ENCODE peak calls at places on chromosomes 12 and 14, in eight cellular contexts. D, T, B, J, U, Z, Y and G are unnamed samples. For H3K27me3 and H3K36me3, the result is how much of the 10 kb centered on the place peaks cover.

GRCh38 chr12:92915365-92915764 is 13.7 kb downstream of the EEA1 start:
- DNase-seq in Y (no peak), U (no peak), J (no peak), Z (no peak), D (no peak), B (no peak), T (no peak), G (no peak)

GRCh38 chr14:104687601-104688504 is 1.6 kb upstream of the INF2 start:
- DNase-seq in B (no peak), J (peak), T (peak), U (peak), D (no peak), Y (no peak), Z (peak), G (peak)

GRCh38 chr12:89373772-89374572 is 21.7 kb upstream of the DUSP6 start:
- DNase-seq in J (no peak), D (no peak), U (no peak), Y (no peak), Z (no peak), T (peak), B (no peak), G (no peak)

GRCh38 chr12:49784756-49785409 is 43.3 kb downstream of the NCKAP5L start:
- DNase-seq in J (no peak), T (no peak), B (no peak), Z (no peak), Y (no peak), U (no peak), D (no peak), G (no peak)

GRCh38 chr12:32497864-32498263 is 98.5 kb downstream of the FGD4 start:
- DNase-seq in Y (no peak), T (no peak), U (no peak), D (no peak), B (no peak), Z (no peak), J (no peak), G (no peak)

GRCh38 chr14:102776761-102777710 is at the start of gene TRAF3:
- DNase-seq in Y (peak), T (no peak), J (peak), D (peak), U (peak), B (peak), Z (peak), G (peak)

GRCh38 chr12:604956-605355 is 58.3 kb downstream of the NINJ2 start:
- DNase-seq in D (no peak), U (no peak), Z (no peak), T (no peak), B (no peak), Y (no peak), J (no peak), G (no peak)

GRCh38 chr14:31024577-31025334 is 693 bp upstream of the AP4S1 start:
- DNase-seq in Y (no peak), D (no peak), T (no peak), U (no peak), J (no peak), Z (no peak), B (no peak), G (no peak)

GRCh38 chr12:27034607-27035293 is 12.4 kb downstream of the MED21 start:
- DNase-seq in T (no peak), D (no peak), U (no peak), J (no peak), B (no peak), Y (peak), Z (no peak), G (no peak)

GRCh38 chr12:126547905-126548304 is 1482.7 kb downstream of the AACS start:
- DNase-seq in J (no peak), Y (no peak), T (no peak), Z (no peak), D (no peak), U (no peak), B (no peak), G (no peak)

GRCh38 chr12:46154221-46154975 is 114.4 kb downstream of the SLC38A1 start:
- DNase-seq in B (no peak), J (no peak), Z (no peak), U (no peak), T (no peak), Y (no peak), D (no peak), G (no peak)

GRCh38 chr12:111298583-111299436 is 70.1 kb downstream of the PHETA1 start:
- DNase-seq in J (no peak), Y (peak), T (no peak), Z (peak), D (peak), U (no peak), B (peak), G (peak)

GRCh38 chr12:12975322-12976077 is 23.5 kb upstream of the GPRC5D start:
- DNase-seq in D (no peak), T (peak), J (no peak), U (no peak), B (no peak), Y (peak), Z (no peak), G (peak)

GRCh38 chr12:19428261-19428660 is 11.0 kb upstream of the AEBP2 start:
- DNase-seq in Y (no peak), J (no peak), T (no peak), Z (no peak), D (no peak), U (no peak), B (no peak), G (no peak)

GRCh38 chr14:20683896-20684661 is at the start of gene RNASE4:
- DNase-seq in T (peak), D (peak), Z (peak), J (peak), U (peak), Y (no peak), B (peak), G (peak)

GRCh38 chr14:24115451-24116110 is 832 bp upstream of the NRL start:
- DNase-seq in Y (no peak), D (no peak), U (no peak), J (no peak), B (no peak), Z (no peak), T (no peak), G (no peak)

GRCh38 chr14:24712909-24713308 is 78.9 kb upstream of the GZMB start:
- DNase-seq in Y (no peak), Z (no peak), B (no peak), D (no peak), J (no peak), U (no peak), T (no peak), G (no peak)

GRCh38 chr14:52018252-52018651 is 28.9 kb downstream of the RTRAF start:
- DNase-seq in Z (no peak), T (no peak), J (no peak), B (no peak), D (no peak), Y (no peak), U (no peak), G (no peak)

GRCh38 chr12:89450922-89451321 is 73.7 kb downstream of the GALNT4 start:
- DNase-seq in D (no peak), B (no peak), Y (no peak), U (no peak), Z (no peak), J (no peak), T (no peak), G (no peak)

GRCh38 chr12:20201733-20202132 is 166.6 kb upstream of the PDE3A start:
- DNase-seq in J (no peak), U (no peak), T (no peak), Z (no peak), Y (no peak), B (no peak), D (no peak), G (no peak)

GRCh38 chr12:73053903-73054302 is 781.7 kb downstream of the TRHDE start:
- DNase-seq in Z (no peak), Y (no peak), U (no peak), D (no peak), B (no peak), J (no peak), T (no peak), G (no peak)

GRCh38 chr12:121240484-121241202 is 30.7 kb downstream of the P2RX4 start:
- DNase-seq in U (peak), Y (no peak), J (peak), D (peak), T (peak), B (peak), Z (no peak), G (peak)

GRCh38 chr12:50985322-50985721 is 33.0 kb downstream of the HIGD1C start:
- DNase-seq in T (peak), Z (no peak), J (no peak), B (no peak), U (no peak), Y (no peak), D (no peak), G (no peak)

DNA sequence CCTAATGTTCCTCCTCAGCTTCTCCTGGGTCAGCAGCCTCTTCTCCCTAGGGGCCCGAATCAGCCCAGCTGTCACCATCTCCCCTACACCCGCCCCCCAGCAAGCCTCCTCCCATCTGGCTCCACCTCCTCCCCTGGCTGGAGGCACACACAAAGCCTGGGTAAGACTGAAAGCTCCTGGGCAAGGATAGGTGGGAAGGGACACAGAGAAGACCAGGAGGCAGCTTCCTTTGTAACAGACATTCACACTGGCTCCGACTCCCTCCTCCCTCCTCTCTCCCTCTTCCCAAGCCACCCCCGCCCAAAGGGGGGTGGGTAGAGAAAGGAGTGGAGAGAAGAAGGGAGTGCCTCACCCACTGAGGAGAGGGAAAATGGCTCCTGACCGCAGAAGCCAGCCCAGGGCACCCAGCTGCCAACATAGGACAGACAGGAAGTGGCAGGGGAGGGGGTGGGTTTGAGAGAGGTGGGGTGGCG is 4.0 kb downstream of the CHD4 start:
- DNase-seq in U (no peak), Y (peak), Z (no peak), D (peak), B (peak), J (no peak), T (peak), G (peak)
- H3K4me3 ChIP-seq in U (no peak), Y (no peak), Z (peak), D (peak), B (peak), J (no peak), T (peak), G (no peak)

GRCh38 chr14:21923820-21924219 is 250.2 kb upstream of the OR4E1 start:
- DNase-seq in U (no peak), Y (no peak), T (no peak), Z (no peak), J (no peak), B (peak), D (peak), G (no peak)
- H3K27me3 ChIP-seq in U (under half), Y (half or more), T (under half), Z (under half), J (under half), B (under half), D (under half), G (under half)

DNA sequence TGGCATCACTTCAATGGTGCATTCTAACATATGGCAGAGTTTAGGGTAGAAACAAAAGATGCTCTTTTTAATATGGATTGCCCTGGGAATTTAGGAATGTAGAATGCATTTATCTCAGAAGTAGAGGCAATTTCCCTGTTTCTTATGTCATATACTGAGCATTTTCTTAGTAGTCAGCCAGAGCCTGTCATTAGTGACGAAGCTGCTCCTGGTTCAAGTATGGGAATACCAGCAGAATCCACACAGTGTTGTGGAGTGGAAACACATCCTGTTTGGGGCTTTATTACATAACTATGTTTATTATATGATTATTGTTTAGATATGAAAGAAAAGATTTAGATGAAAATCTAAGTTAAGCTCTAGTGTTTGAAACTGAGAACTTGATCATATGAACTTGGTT is 12.2 kb downstream of the CIPC start:
- DNase-seq in J (no peak), T (no peak), U (no peak), B (no peak), D (no peak), Y (no peak), Z (no peak), G (no peak)
- H3K36me3 ChIP-seq in J (under half), T (half or more), U (under half), B (half or more), D (under half), Y (half or more), Z (under half), G (under half)

DNA sequence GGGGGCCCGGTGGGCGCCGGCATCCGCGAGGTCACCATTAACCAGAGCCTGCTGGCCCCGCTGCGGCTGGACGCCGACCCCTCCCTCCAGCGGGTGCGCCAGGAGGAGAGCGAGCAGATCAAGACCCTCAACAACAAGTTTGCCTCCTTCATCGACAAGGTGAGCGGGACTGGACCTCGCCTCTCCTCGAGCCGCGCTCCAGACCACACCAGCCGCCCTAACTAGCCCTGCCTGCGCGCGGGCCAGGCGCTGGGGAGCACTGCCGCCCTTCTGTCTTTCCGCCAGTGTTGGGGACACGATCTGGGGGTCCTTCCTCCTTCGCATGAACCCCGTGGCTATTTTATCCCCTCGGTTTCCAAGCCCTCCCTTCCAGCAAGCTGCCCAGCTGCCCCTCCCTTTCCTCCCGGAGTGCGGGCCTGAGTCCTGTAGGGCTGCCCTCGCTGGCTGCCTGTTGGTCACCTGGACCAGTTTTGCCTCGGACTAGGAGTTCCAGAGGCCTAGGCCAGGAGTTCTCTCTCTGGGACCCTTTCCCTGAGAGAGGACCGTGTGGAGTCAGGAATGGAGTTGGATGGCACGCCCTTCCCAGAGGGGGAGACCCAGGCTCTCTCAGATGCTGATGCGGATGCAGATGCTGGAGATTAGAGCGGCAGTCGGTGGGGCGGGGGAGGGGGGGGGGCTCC is 559 bp downstream of the KRT7 start:
- DNase-seq in B (no peak), Z (no peak), U (no peak), Y (no peak), J (no peak), T (no peak), D (no peak), G (peak)
- H3K4me3 ChIP-seq in B (no peak), Z (peak), U (no peak), Y (no peak), J (peak), T (no peak), D (no peak), G (peak)